ENCODE peak calls at places on chromosomes 7 and 10, in six cellular contexts. Y is NCI-H1092, A is H7, X is brain microvascular endothelial cell, L is ACHN, N is posterior cingulate gyrus. D is an unnamed sample.

GRCh38 chr7:39530996-39531395 is 35.2 kb upstream of the YAE1 start:
- DNase-seq in L (no peak), Y (no peak), A (no peak), X (no peak), N (no peak), D (no peak)

GRCh38 chr7:36790280-36790679 is 66.0 kb upstream of the AOAH start:
- DNase-seq in X (no peak), N (no peak), L (no peak), A (no peak), Y (no peak), D (no peak)

GRCh38 chr10:24306507-24306875 is 97.6 kb downstream of the KIAA1217 start:
- DNase-seq in L (no peak), N (no peak), X (peak; percentile 35), A (no peak), Y (no peak), D (no peak)

GRCh38 chr10:97849101-97849490 is 547 bp upstream of the GOLGA7B start:
- DNase-seq in Y (no peak), A (no peak), L (peak; percentile 24), X (no peak), N (no peak), D (peak; percentile 36)

GRCh38 chr7:74561898-74562613 is 95.5 kb upstream of the GTF2I start:
- DNase-seq in X (no peak), A (no peak), N (no peak), Y (no peak), L (no peak), D (peak; percentile 62)

GRCh38 chr7:24227068-24227467 is 56.9 kb upstream of the NPY start:
- DNase-seq in L (no peak), N (no peak), A (no peak), X (no peak), Y (no peak), D (no peak)

GRCh38 chr7:18096087-18096486 is 68.4 kb upstream of the PRPS1L1 start:
- DNase-seq in N (no peak), L (no peak), Y (no peak), X (no peak), A (no peak), D (no peak)

GRCh38 chr7:155191901-155192478 is 105.7 kb upstream of the INSIG1 start:
- DNase-seq in X (no peak), A (no peak), N (no peak), Y (no peak), L (no peak), D (no peak)

GRCh38 chr10:98790817-98791216 is 344.1 kb upstream of the HPS1 start:
- DNase-seq in Y (no peak), X (no peak), A (peak; percentile 30), L (peak; percentile 7), N (no peak), D (peak; percentile 8)

GRCh38 chr10:7826971-7827370 is 8.7 kb downstream of the TAF3 start:
- DNase-seq in N (no peak), Y (no peak), X (peak; percentile 73), A (peak; percentile 22), L (peak; percentile 67), D (no peak)

GRCh38 chr7:1385809-1386622 is 73.3 kb downstream of the MICALL2 start:
- DNase-seq in X (no peak), L (no peak), Y (no peak), A (peak; percentile 86), N (no peak), D (no peak)

GRCh38 chr10:17544465-17544864 is 72.7 kb downstream of the HACD1 start:
- DNase-seq in X (no peak), L (no peak), N (no peak), Y (no peak), A (no peak), D (peak; percentile 9)

GRCh38 chr7:82319674-82320118 is 123.9 kb downstream of the CACNA2D1 start:
- DNase-seq in N (peak; percentile 87), X (peak; percentile 84), Y (peak; percentile 93), A (no peak), L (no peak), D (peak; percentile 2)

GRCh38 chr7:121384159-121384745 is 11.9 kb downstream of the FAM3C start:
- DNase-seq in Y (no peak), A (no peak), L (no peak), N (no peak), X (no peak), D (no peak)

GRCh38 chr10:28020080-28020860 is 21.4 kb upstream of the ODAD2 start:
- DNase-seq in Y (no peak), X (no peak), A (no peak), N (no peak), L (no peak), D (no peak)

GRCh38 chr7:158030566-158030965 is 557.1 kb downstream of the PTPRN2 start:
- DNase-seq in X (no peak), Y (no peak), A (no peak), L (no peak), N (no peak), D (no peak)

GRCh38 chr10:97721871-97722780 is 8.6 kb downstream of the MARVELD1 start:
- DNase-seq in Y (no peak), N (no peak), A (no peak), X (no peak), L (no peak), D (no peak)

GRCh38 chr10:88541116-88541626 is 41.9 kb downstream of the RNLS start:
- DNase-seq in N (no peak), X (no peak), Y (no peak), A (no peak), L (no peak), D (no peak)

GRCh38 chr10:33087922-33088321 is 129.9 kb upstream of the ITGB1 start:
- DNase-seq in N (no peak), L (no peak), Y (no peak), X (no peak), A (no peak), D (no peak)

GRCh38 chr7:27143950-27144798 is 693 bp upstream of the HOXA5 start:
- DNase-seq in N (no peak), A (no peak), L (no peak), Y (no peak), X (no peak), D (peak; percentile 36)

GRCh38 chr10:115948415-115948814 is 324.6 kb downstream of the GFRA1 start:
- DNase-seq in N (no peak), Y (no peak), A (peak; percentile 64), L (peak; percentile 77), X (no peak), D (no peak)

GRCh38 chr7:80463272-80463920 is 48.5 kb downstream of the GNAT3 start:
- DNase-seq in A (no peak), N (no peak), L (no peak), Y (no peak), X (peak; percentile 48), D (no peak)

GRCh38 chr7:135160858-135161653 is 9.5 kb downstream of the CYREN start:
- DNase-seq in N (no peak), L (peak; percentile 54), Y (no peak), A (peak; percentile 10), X (no peak), D (no peak)

GRCh38 chr10:11823122-11823988 is at the start of gene PROSER2:
- DNase-seq in L (peak; percentile 67), Y (no peak), N (no peak), X (peak; percentile 20), A (peak; percentile 89), D (peak; percentile 93)

GRCh38 chr10:117488004-117488403 is 54.5 kb upstream of the EMX2 start:
- DNase-seq in A (no peak), Y (no peak), X (no peak), L (no peak), N (no peak), D (no peak)

GRCh38 chr7:15463801-15464761 is 97.7 kb downstream of the AGMO start:
- DNase-seq in A (no peak), N (no peak), X (no peak), L (no peak), Y (no peak), D (no peak)

D was measured in osteoblast.